ENCODE peak calls at places on chromosomes 3 and 15, in eight cellular contexts. N is left ventricle myocardium inferior; Q is substantia nigra; U is stimulated activated naive CD8-positive, alpha-beta T cell treated with anti-CD3 and anti-CD28 coated beads, Interleukin-15, Interleukin-2, amounts not matched to agents 100 U/mL and 50 U/mL, for 24 hours; R is psoas muscle; K is CD4-positive, alpha-beta T cell; T is Karpas-422; P is AG04449. J is an unnamed sample.

GRCh38 chr3:190269096-190269495 is 53.1 kb downstream of the CLDN1 start:
- DNase-seq in T (no peak), N (no peak), Q (no peak), K (no peak), R (no peak), P (no peak), U (no peak), J (no peak)

GRCh38 chr3:27200721-27201434 is 168.3 kb downstream of the NEK10 start:
- DNase-seq in R (no peak), U (no peak), T (no peak), P (no peak), Q (no peak), K (no peak), N (no peak), J (no peak)

GRCh38 chr3:10554746-10555145 is 49.4 kb upstream of the ATP2B2 start:
- DNase-seq in R (no peak), U (no peak), Q (no peak), K (no peak), P (no peak), T (no peak), N (no peak), J (no peak)

GRCh38 chr3:101780661-101781060 is 1.6 kb downstream of the NXPE3 start:
- DNase-seq in N (no peak), U (no peak), Q (peak), R (no peak), K (no peak), T (no peak), P (peak), J (no peak)

GRCh38 chr3:47850062-47850802 is 47.3 kb downstream of the DHX30 start:
- DNase-seq in Q (no peak), U (no peak), R (no peak), K (no peak), P (no peak), N (no peak), T (peak), J (no peak)

GRCh38 chr3:148379763-148380162 is 317.9 kb upstream of the AGTR1 start:
- DNase-seq in N (no peak), U (no peak), K (no peak), R (no peak), T (peak), P (peak), Q (no peak), J (no peak)

GRCh38 chr3:73576995-73577394 is 47.7 kb downstream of the PDZRN3 start:
- DNase-seq in R (no peak), U (no peak), K (no peak), Q (no peak), T (no peak), N (no peak), P (no peak), J (no peak)

GRCh38 chr3:100602506-100603444 is 6.6 kb upstream of the ADGRG7 start:
- DNase-seq in U (no peak), P (no peak), N (no peak), T (no peak), Q (no peak), R (no peak), K (no peak), J (no peak)

GRCh38 chr3:59480486-59480995 is 430.7 kb upstream of the CFAP20DC start:
- DNase-seq in K (no peak), T (no peak), R (no peak), N (no peak), U (no peak), Q (no peak), P (no peak), J (no peak)

GRCh38 chr15:85704021-85704420 is 90.7 kb downstream of the KLHL25 start:
- DNase-seq in R (no peak), P (no peak), Q (no peak), T (peak), U (peak), K (no peak), N (no peak), J (no peak)

GRCh38 chr15:51401872-51402517 is 60.5 kb downstream of the GLDN start:
- DNase-seq in N (peak), T (peak), Q (peak), R (peak), K (no peak), U (peak), P (no peak), J (no peak)

GRCh38 chr3:106824856-106825255 is 552.4 kb upstream of the CCDC54 start:
- DNase-seq in U (no peak), N (no peak), K (no peak), R (no peak), T (peak), P (no peak), Q (no peak), J (no peak)

GRCh38 chr3:40096561-40097506 is 212.7 kb upstream of the EIF1B start:
- DNase-seq in R (no peak), K (no peak), P (no peak), T (no peak), Q (peak), N (no peak), U (no peak), J (no peak)

GRCh38 chr3:126357299-126358037 is at the start of gene KLF15:
- DNase-seq in T (peak), Q (peak), K (peak), R (peak), U (peak), N (peak), P (no peak), J (peak)

GRCh38 chr3:36484386-36484785 is 104.1 kb downstream of the STAC start:
- DNase-seq in P (no peak), Q (no peak), K (no peak), N (no peak), T (no peak), U (no peak), R (no peak), J (no peak)

GRCh38 chr15:68354923-68355322 is 77.0 kb downstream of the ITGA11 start:
- DNase-seq in Q (no peak), T (no peak), R (no peak), P (peak), K (no peak), U (no peak), N (no peak), J (no peak)

GRCh38 chr3:12869025-12869695 is 27.8 kb upstream of the RPL32 start:
- DNase-seq in K (peak), N (peak), U (peak), R (peak), Q (peak), T (peak), P (no peak), J (no peak)

GRCh38 chr3:58105196-58105595 is 97.0 kb downstream of the FLNB start:
- DNase-seq in P (no peak), K (no peak), N (no peak), Q (no peak), R (no peak), U (no peak), T (no peak), J (no peak)

GRCh38 chr3:94076055-94076454 is 13.2 kb downstream of the NSUN3 start:
- DNase-seq in N (no peak), P (no peak), T (no peak), U (no peak), R (no peak), Q (no peak), K (no peak), J (no peak)

GRCh38 chr3:176939022-176939817 is 258.1 kb downstream of the TBL1XR1 start:
- DNase-seq in U (peak), P (no peak), T (peak), R (no peak), N (no peak), Q (no peak), K (peak), J (peak)

GRCh38 chr3:27642796-27643195 is 79.3 kb downstream of the EOMES start:
- DNase-seq in U (no peak), K (no peak), Q (no peak), R (no peak), P (no peak), T (no peak), N (no peak), J (no peak)

GRCh38 chr3:5078151-5078550 is 43.9 kb upstream of the ARL8B start:
- DNase-seq in P (no peak), Q (no peak), R (no peak), K (no peak), N (no peak), U (no peak), T (no peak), J (no peak)

GRCh38 chr3:146139586-146140110 is 21.3 kb downstream of the PLOD2 start:
- DNase-seq in P (no peak), R (no peak), T (no peak), U (no peak), Q (no peak), N (no peak), K (no peak), J (no peak)

GRCh38 chr15:66864871-66865281 is 162.8 kb downstream of the SMAD6 start:
- DNase-seq in R (no peak), N (no peak), P (no peak), T (no peak), U (no peak), Q (no peak), K (no peak), J (peak)

GRCh38 chr15:49223536-49224274 is 53.7 kb downstream of the GALK2 start:
- DNase-seq in P (no peak), R (no peak), N (no peak), Q (no peak), K (no peak), T (no peak), U (no peak), J (no peak)

GRCh38 chr3:182837855-182838454 is 44.7 kb downstream of the ATP11B start:
- DNase-seq in P (no peak), U (no peak), N (no peak), T (peak), R (no peak), Q (no peak), K (no peak), J (no peak)

GRCh38 chr15:34993413-34993812 is 5.3 kb upstream of the ZNF770 start:
- DNase-seq in U (no peak), Q (no peak), R (no peak), P (no peak), N (no peak), T (no peak), K (no peak), J (no peak)

GRCh38 chr3:101676219-101676764 is 640 bp downstream of the ZBTB11 start:
- DNase-seq in U (peak), K (peak), R (peak), Q (no peak), T (peak), N (peak), P (peak), J (peak)

GRCh38 chr3:150104564-150104963 is 133.9 kb upstream of the PFN2 start:
- DNase-seq in U (no peak), P (no peak), R (no peak), T (no peak), K (no peak), N (no peak), Q (no peak), J (no peak)

GRCh38 chr3:107958151-107958550 is 132.7 kb downstream of the CD47 start:
- DNase-seq in K (no peak), R (no peak), P (no peak), U (no peak), T (no peak), Q (no peak), N (no peak), J (no peak)

GRCh38 chr3:194661374-194661773 is 10.6 kb downstream of the LSG1 start:
- DNase-seq in Q (no peak), P (no peak), T (no peak), N (no peak), R (no peak), K (no peak), U (no peak), J (no peak)

GRCh38 chr3:168117853-168118313 is 22.2 kb upstream of the GOLIM4 start:
- DNase-seq in R (no peak), Q (no peak), K (no peak), P (no peak), T (no peak), U (no peak), N (no peak), J (no peak)

GRCh38 chr3:101926594-101927105 is 77.3 kb downstream of the NFKBIZ start:
- DNase-seq in N (no peak), T (no peak), U (no peak), R (no peak), Q (no peak), P (no peak), K (no peak), J (no peak)

GRCh38 chr3:143119009-143119914 is at the start of gene CHST2:
- DNase-seq in R (peak), U (peak), Q (peak), P (no peak), T (peak), N (peak), K (peak), J (peak)

GRCh38 chr3:188978772-188979171 is 193.0 kb upstream of the TPRG1 start:
- DNase-seq in T (no peak), U (no peak), N (no peak), K (no peak), R (no peak), P (peak), Q (no peak), J (no peak)